ENCODE peak calls at places on chromosome 5, in eight cellular contexts. One of them, this sample, is unnamed.
A peak's percentile ranks its signal among the peaks of the same experiment; 100 is the strongest.

GRCh38 chr5:62982348-62982747 is 403.7 kb downstream of the LRRC70 start:
- DNase-seq in lower lobe of right lung: no peak
- DNase-seq in suprapubic skin: no peak
- DNase-seq in Karpas-422: no peak
- DNase-seq in MM.1S: no peak
- DNase-seq in right cardiac atrium: peak; percentile 46
- DNase-seq in CD8-positive, alpha-beta memory T cell: no peak
- DNase-seq in body of pancreas: no peak
- DNase-seq in this sample: peak; percentile 59

GRCh38 chr5:169013846-169014245 is 287.1 kb downstream of the SLIT3 start:
- DNase-seq in MM.1S: peak; percentile 16
- DNase-seq in suprapubic skin: no peak
- DNase-seq in CD8-positive, alpha-beta memory T cell: no peak
- DNase-seq in lower lobe of right lung: no peak
- DNase-seq in right cardiac atrium: no peak
- DNase-seq in body of pancreas: no peak
- DNase-seq in Karpas-422: no peak
- DNase-seq in this sample: no peak

GRCh38 chr5:96969401-96969800 is 33.5 kb downstream of the LNPEP start:
- DNase-seq in lower lobe of right lung: no peak
- DNase-seq in Karpas-422: no peak
- DNase-seq in suprapubic skin: no peak
- DNase-seq in CD8-positive, alpha-beta memory T cell: no peak
- DNase-seq in body of pancreas: no peak
- DNase-seq in right cardiac atrium: no peak
- DNase-seq in MM.1S: no peak
- DNase-seq in this sample: no peak

GRCh38 chr5:41831155-41831554 is 39.1 kb downstream of the OXCT1 start:
- DNase-seq in CD8-positive, alpha-beta memory T cell: no peak
- DNase-seq in MM.1S: peak; percentile 54
- DNase-seq in lower lobe of right lung: no peak
- DNase-seq in right cardiac atrium: no peak
- DNase-seq in body of pancreas: no peak
- DNase-seq in Karpas-422: no peak
- DNase-seq in suprapubic skin: no peak
- DNase-seq in this sample: no peak

GRCh38 chr5:81826128-81826527 is 75.2 kb upstream of the SSBP2 start:
- DNase-seq in suprapubic skin: no peak
- DNase-seq in CD8-positive, alpha-beta memory T cell: no peak
- DNase-seq in Karpas-422: no peak
- DNase-seq in MM.1S: no peak
- DNase-seq in body of pancreas: no peak
- DNase-seq in right cardiac atrium: no peak
- DNase-seq in lower lobe of right lung: no peak
- DNase-seq in this sample: peak; percentile 61

GRCh38 chr5:172365948-172366608 is 82.5 kb upstream of the UBTD2 start:
- DNase-seq in Karpas-422: no peak
- DNase-seq in CD8-positive, alpha-beta memory T cell: no peak
- DNase-seq in lower lobe of right lung: peak; percentile 17
- DNase-seq in suprapubic skin: no peak
- DNase-seq in body of pancreas: no peak
- DNase-seq in right cardiac atrium: no peak
- DNase-seq in MM.1S: peak; percentile 50
- DNase-seq in this sample: no peak

GRCh38 chr5:146007270-146007669 is 70.9 kb downstream of the SH3RF2 start:
- DNase-seq in Karpas-422: peak; percentile 45
- DNase-seq in body of pancreas: no peak
- DNase-seq in CD8-positive, alpha-beta memory T cell: no peak
- DNase-seq in lower lobe of right lung: no peak
- DNase-seq in suprapubic skin: no peak
- DNase-seq in MM.1S: no peak
- DNase-seq in right cardiac atrium: no peak
- DNase-seq in this sample: peak; percentile 28

GRCh38 chr5:135608761-135609443 is 30.1 kb upstream of the CXCL14 start:
- DNase-seq in CD8-positive, alpha-beta memory T cell: no peak
- DNase-seq in body of pancreas: no peak
- DNase-seq in MM.1S: no peak
- DNase-seq in suprapubic skin: no peak
- DNase-seq in Karpas-422: no peak
- DNase-seq in lower lobe of right lung: no peak
- DNase-seq in right cardiac atrium: no peak
- DNase-seq in this sample: no peak

GRCh38 chr5:35854248-35854647 is 2.4 kb upstream of the IL7R start:
- DNase-seq in CD8-positive, alpha-beta memory T cell: peak; percentile 38
- DNase-seq in lower lobe of right lung: no peak
- DNase-seq in suprapubic skin: no peak
- DNase-seq in right cardiac atrium: no peak
- DNase-seq in Karpas-422: no peak
- DNase-seq in body of pancreas: no peak
- DNase-seq in MM.1S: no peak
- DNase-seq in this sample: no peak

GRCh38 chr5:139912804-139913203 is 117.2 kb downstream of the PSD2 start:
- DNase-seq in lower lobe of right lung: no peak
- DNase-seq in suprapubic skin: no peak
- DNase-seq in CD8-positive, alpha-beta memory T cell: no peak
- DNase-seq in body of pancreas: peak; percentile 65
- DNase-seq in right cardiac atrium: no peak
- DNase-seq in Karpas-422: no peak
- DNase-seq in MM.1S: no peak
- DNase-seq in this sample: no peak

GRCh38 chr5:124240732-124241131 is 505.7 kb downstream of the ZNF608 start:
- DNase-seq in right cardiac atrium: no peak
- DNase-seq in MM.1S: no peak
- DNase-seq in lower lobe of right lung: no peak
- DNase-seq in body of pancreas: no peak
- DNase-seq in suprapubic skin: no peak
- DNase-seq in Karpas-422: no peak
- DNase-seq in CD8-positive, alpha-beta memory T cell: no peak
- DNase-seq in this sample: no peak

GRCh38 chr5:124238350-124238749 is 508.1 kb downstream of the ZNF608 start:
- DNase-seq in Karpas-422: no peak
- DNase-seq in MM.1S: no peak
- DNase-seq in lower lobe of right lung: no peak
- DNase-seq in suprapubic skin: no peak
- DNase-seq in CD8-positive, alpha-beta memory T cell: no peak
- DNase-seq in right cardiac atrium: no peak
- DNase-seq in body of pancreas: no peak
- DNase-seq in this sample: no peak

GRCh38 chr5:124235576-124235975 is 510.9 kb downstream of the ZNF608 start:
- DNase-seq in lower lobe of right lung: no peak
- DNase-seq in right cardiac atrium: no peak
- DNase-seq in MM.1S: no peak
- DNase-seq in Karpas-422: no peak
- DNase-seq in body of pancreas: no peak
- DNase-seq in suprapubic skin: no peak
- DNase-seq in CD8-positive, alpha-beta memory T cell: no peak
- DNase-seq in this sample: no peak

GRCh38 chr5:124236366-124237231 is 509.8 kb downstream of the ZNF608 start:
- DNase-seq in right cardiac atrium: no peak
- DNase-seq in body of pancreas: no peak
- DNase-seq in Karpas-422: no peak
- DNase-seq in MM.1S: no peak
- DNase-seq in suprapubic skin: no peak
- DNase-seq in lower lobe of right lung: no peak
- DNase-seq in CD8-positive, alpha-beta memory T cell: no peak
- DNase-seq in this sample: no peak

GRCh38 chr5:124239572-124239971 is 506.9 kb downstream of the ZNF608 start:
- DNase-seq in body of pancreas: no peak
- DNase-seq in right cardiac atrium: no peak
- DNase-seq in Karpas-422: no peak
- DNase-seq in MM.1S: no peak
- DNase-seq in CD8-positive, alpha-beta memory T cell: no peak
- DNase-seq in lower lobe of right lung: no peak
- DNase-seq in suprapubic skin: no peak
- DNase-seq in this sample: no peak
- H3K4me3 ChIP-seq in body of pancreas: no peak overlapping the region
- H3K4me3 ChIP-seq in right cardiac atrium: no peak overlapping the region
- H3K4me3 ChIP-seq in Karpas-422: no peak overlapping the region
- H3K4me3 ChIP-seq in MM.1S: no peak overlapping the region
- H3K4me3 ChIP-seq in CD8-positive, alpha-beta memory T cell: no peak overlapping the region
- H3K4me3 ChIP-seq in lower lobe of right lung: no peak overlapping the region
- H3K4me3 ChIP-seq in suprapubic skin: no peak overlapping the region
- H3K4me3 ChIP-seq in this sample: no peak overlapping the region

GRCh38 chr5:67377651-67378050 is 181.1 kb upstream of the CD180 start:
- DNase-seq in CD8-positive, alpha-beta memory T cell: no peak
- DNase-seq in Karpas-422: no peak
- DNase-seq in right cardiac atrium: no peak
- DNase-seq in suprapubic skin: no peak
- DNase-seq in body of pancreas: no peak
- DNase-seq in lower lobe of right lung: no peak
- DNase-seq in MM.1S: no peak
- DNase-seq in this sample: no peak

GRCh38 chr5:67380431-67380830 is 183.8 kb upstream of the CD180 start:
- DNase-seq in body of pancreas: no peak
- DNase-seq in lower lobe of right lung: no peak
- DNase-seq in CD8-positive, alpha-beta memory T cell: no peak
- DNase-seq in right cardiac atrium: no peak
- DNase-seq in MM.1S: no peak
- DNase-seq in Karpas-422: no peak
- DNase-seq in suprapubic skin: no peak
- DNase-seq in this sample: no peak

GRCh38 chr5:67381240-67381875 is 184.8 kb upstream of the CD180 start:
- DNase-seq in suprapubic skin: no peak
- DNase-seq in Karpas-422: no peak
- DNase-seq in body of pancreas: no peak
- DNase-seq in MM.1S: no peak
- DNase-seq in right cardiac atrium: no peak
- DNase-seq in CD8-positive, alpha-beta memory T cell: no peak
- DNase-seq in lower lobe of right lung: no peak
- DNase-seq in this sample: no peak

GRCh38 chr5:67379761-67380160 is 183.2 kb upstream of the CD180 start:
- DNase-seq in lower lobe of right lung: no peak
- DNase-seq in CD8-positive, alpha-beta memory T cell: no peak
- DNase-seq in right cardiac atrium: no peak
- DNase-seq in Karpas-422: no peak
- DNase-seq in suprapubic skin: no peak
- DNase-seq in body of pancreas: no peak
- DNase-seq in MM.1S: no peak
- DNase-seq in this sample: no peak

DNA sequence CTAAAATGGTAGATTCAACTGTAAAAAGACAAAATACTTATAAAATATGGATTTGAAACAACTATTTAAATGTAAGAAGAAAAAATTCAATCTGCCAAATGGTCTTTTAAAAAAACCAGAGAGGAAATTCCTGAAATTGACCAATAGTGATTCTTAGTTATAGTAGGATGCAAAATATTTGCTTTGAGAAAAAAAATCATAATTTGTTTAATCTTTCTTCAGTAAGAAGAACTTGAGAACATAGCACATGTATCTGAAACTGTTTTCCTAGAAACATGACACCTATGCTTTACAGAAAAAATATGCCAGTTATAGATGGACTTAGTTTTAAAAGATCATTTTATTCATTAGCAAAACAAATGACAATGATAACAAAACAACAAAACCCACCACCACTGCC is 186.9 kb upstream of the CD180 start:
- DNase-seq in lower lobe of right lung: no peak
- DNase-seq in Karpas-422: no peak
- DNase-seq in MM.1S: no peak
- DNase-seq in suprapubic skin: no peak
- DNase-seq in right cardiac atrium: no peak
- DNase-seq in body of pancreas: no peak
- DNase-seq in CD8-positive, alpha-beta memory T cell: no peak
- DNase-seq in this sample: peak; percentile 45
- H3K4me3 ChIP-seq in lower lobe of right lung: no peak overlapping the region
- H3K4me3 ChIP-seq in Karpas-422: no peak overlapping the region
- H3K4me3 ChIP-seq in MM.1S: no peak overlapping the region
- H3K4me3 ChIP-seq in suprapubic skin: no peak overlapping the region
- H3K4me3 ChIP-seq in right cardiac atrium: no peak overlapping the region
- H3K4me3 ChIP-seq in body of pancreas: no peak overlapping the region
- H3K4me3 ChIP-seq in CD8-positive, alpha-beta memory T cell: no peak overlapping the region
- H3K4me3 ChIP-seq in this sample: no peak overlapping the region

GRCh38 chr5:130002876-130003275 is 98.6 kb downstream of the CHSY3 start:
- DNase-seq in Karpas-422: no peak
- DNase-seq in lower lobe of right lung: no peak
- DNase-seq in body of pancreas: no peak
- DNase-seq in right cardiac atrium: no peak
- DNase-seq in CD8-positive, alpha-beta memory T cell: no peak
- DNase-seq in suprapubic skin: no peak
- DNase-seq in MM.1S: no peak
- DNase-seq in this sample: no peak
- H3K4me3 ChIP-seq in Karpas-422: no peak overlapping the region
- H3K4me3 ChIP-seq in lower lobe of right lung: no peak overlapping the region
- H3K4me3 ChIP-seq in body of pancreas: no peak overlapping the region
- H3K4me3 ChIP-seq in right cardiac atrium: no peak overlapping the region
- H3K4me3 ChIP-seq in CD8-positive, alpha-beta memory T cell: no peak overlapping the region
- H3K4me3 ChIP-seq in suprapubic skin: no peak overlapping the region
- H3K4me3 ChIP-seq in MM.1S: no peak overlapping the region
- H3K4me3 ChIP-seq in this sample: no peak overlapping the region

GRCh38 chr5:132655821-132656773 is 1.9 kb upstream of the IL13 start:
- DNase-seq in right cardiac atrium: peak; percentile 54
- DNase-seq in lower lobe of right lung: no peak
- DNase-seq in Karpas-422: no peak
- DNase-seq in body of pancreas: no peak
- DNase-seq in suprapubic skin: no peak
- DNase-seq in MM.1S: no peak
- DNase-seq in CD8-positive, alpha-beta memory T cell: no peak
- DNase-seq in this sample: no peak

GRCh38 chr5:132658383-132659302 is 670 bp downstream of the IL13 start:
- DNase-seq in MM.1S: no peak
- DNase-seq in CD8-positive, alpha-beta memory T cell: no peak
- DNase-seq in suprapubic skin: no peak
- DNase-seq in Karpas-422: no peak
- DNase-seq in body of pancreas: no peak
- DNase-seq in right cardiac atrium: peak; percentile 29
- DNase-seq in lower lobe of right lung: no peak
- DNase-seq in this sample: no peak

GRCh38 chr5:132659598-132660493 is 1.9 kb downstream of the IL13 start:
- DNase-seq in CD8-positive, alpha-beta memory T cell: no peak
- DNase-seq in MM.1S: no peak
- DNase-seq in suprapubic skin: no peak
- DNase-seq in right cardiac atrium: no peak
- DNase-seq in body of pancreas: no peak
- DNase-seq in lower lobe of right lung: no peak
- DNase-seq in Karpas-422: no peak
- DNase-seq in this sample: no peak

GRCh38 chr5:132657676-132658382 is at the start of gene IL13:
- DNase-seq in suprapubic skin: no peak
- DNase-seq in lower lobe of right lung: no peak
- DNase-seq in Karpas-422: no peak
- DNase-seq in body of pancreas: no peak
- DNase-seq in CD8-positive, alpha-beta memory T cell: no peak
- DNase-seq in right cardiac atrium: no peak
- DNase-seq in MM.1S: no peak
- DNase-seq in this sample: no peak

GRCh38 chr5:132656774-132657355 is 1.1 kb upstream of the IL13 start:
- DNase-seq in right cardiac atrium: peak; percentile 20
- DNase-seq in lower lobe of right lung: no peak
- DNase-seq in MM.1S: no peak
- DNase-seq in Karpas-422: no peak
- DNase-seq in CD8-positive, alpha-beta memory T cell: no peak
- DNase-seq in suprapubic skin: no peak
- DNase-seq in body of pancreas: no peak
- DNase-seq in this sample: no peak
- H3K4me3 ChIP-seq in right cardiac atrium: no peak overlapping the region
- H3K4me3 ChIP-seq in lower lobe of right lung: peak overlapping the region; percentile 45
- H3K4me3 ChIP-seq in MM.1S: no peak overlapping the region
- H3K4me3 ChIP-seq in Karpas-422: no peak overlapping the region
- H3K4me3 ChIP-seq in CD8-positive, alpha-beta memory T cell: no peak overlapping the region
- H3K4me3 ChIP-seq in suprapubic skin: peak overlapping the region; percentile 52
- H3K4me3 ChIP-seq in body of pancreas: no peak overlapping the region
- H3K4me3 ChIP-seq in this sample: no peak overlapping the region

GRCh38 chr5:143828710-143829109 is 16.7 kb downstream of the HMHB1 start:
- DNase-seq in right cardiac atrium: no peak
- DNase-seq in suprapubic skin: no peak
- DNase-seq in MM.1S: peak; percentile 84
- DNase-seq in Karpas-422: no peak
- DNase-seq in body of pancreas: no peak
- DNase-seq in CD8-positive, alpha-beta memory T cell: no peak
- DNase-seq in lower lobe of right lung: no peak
- DNase-seq in this sample: no peak
- H3K4me3 ChIP-seq in right cardiac atrium: no peak overlapping the region
- H3K4me3 ChIP-seq in suprapubic skin: no peak overlapping the region
- H3K4me3 ChIP-seq in MM.1S: peak overlapping the region; percentile 56
- H3K4me3 ChIP-seq in Karpas-422: no peak overlapping the region
- H3K4me3 ChIP-seq in body of pancreas: no peak overlapping the region
- H3K4me3 ChIP-seq in CD8-positive, alpha-beta memory T cell: peak overlapping the region; percentile 24
- H3K4me3 ChIP-seq in lower lobe of right lung: no peak overlapping the region
- H3K4me3 ChIP-seq in this sample: no peak overlapping the region